ENCODE peak calls at places on chromosomes 1 and 21, in eight cellular contexts. Z is effector memory CD8-positive, alpha-beta T cell; A is activated CD4-positive, alpha-beta memory T cell treated with anti-CD3 and anti-CD28 coated beads for 36 hours; K is naive thymus-derived CD4-positive, alpha-beta T cell; S is right lobe of liver; D is NCI-H748 treated with DMSO at 0.1 percent for 48 hours; X is activated CD4-positive, alpha-beta T cell treated with anti-CD3 and anti-CD28 coated beads for 24 hours; R is Calu3. N is an unnamed sample.

GRCh38 chr1:240237305-240237721 is 145.6 kb downstream of the FMN2 start:
- DNase-seq in X (no peak), D (no peak), S (no peak), K (no peak), Z (no peak), R (no peak), A (no peak), N (no peak)

GRCh38 chr1:114236517-114236916 is 82.8 kb upstream of the SYT6 start:
- DNase-seq in A (no peak), R (no peak), D (no peak), Z (no peak), S (no peak), X (no peak), K (no peak), N (no peak)

GRCh38 chr21:35027558-35028450 is 21.3 kb downstream of the RUNX1 start:
- DNase-seq in X (no peak), S (no peak), Z (no peak), K (no peak), R (no peak), A (no peak), D (no peak), N (no peak)

GRCh38 chr1:207032528-207033017 is at the start of gene C1orf116:
- DNase-seq in A (no peak), K (no peak), R (peak; percentile 92), Z (no peak), X (no peak), S (no peak), D (peak; percentile 80), N (no peak)

GRCh38 chr21:41230530-41230929 is 62.6 kb downstream of the BACE2 start:
- DNase-seq in Z (no peak), X (no peak), S (no peak), D (no peak), R (no peak), A (no peak), K (no peak), N (no peak)

GRCh38 chr1:227944066-227944930 is 3.4 kb downstream of the WNT9A start:
- DNase-seq in X (no peak), A (no peak), Z (no peak), D (no peak), R (no peak), S (peak; percentile 37), K (no peak), N (no peak)

GRCh38 chr1:193103759-193104495 is 1.3 kb downstream of the GLRX2 start:
- DNase-seq in A (no peak), R (no peak), D (no peak), S (no peak), Z (no peak), K (no peak), X (no peak), N (no peak)

GRCh38 chr1:198153103-198153502 is 3.7 kb upstream of the NEK7 start:
- DNase-seq in R (peak; percentile 45), S (peak; percentile 83), A (no peak), Z (no peak), D (no peak), X (no peak), K (no peak), N (no peak)

GRCh38 chr1:180486092-180486491 is 16.3 kb downstream of the ACBD6 start:
- DNase-seq in K (no peak), A (no peak), D (no peak), S (no peak), R (no peak), Z (no peak), X (no peak), N (no peak)

GRCh38 chr1:206496131-206496793 is 11.1 kb upstream of the RASSF5 start:
- DNase-seq in R (no peak), Z (no peak), X (no peak), K (no peak), A (no peak), D (no peak), S (no peak), N (no peak)

GRCh38 chr1:38026592-38027200 is 14.2 kb downstream of the UTP11 start:
- DNase-seq in K (no peak), D (no peak), R (peak; percentile 63), Z (no peak), A (peak; percentile 79), X (no peak), S (no peak), N (no peak)

GRCh38 chr1:67211589-67212563 is 45.6 kb downstream of the IL23R start:
- DNase-seq in Z (peak; percentile 67), A (peak; percentile 55), R (peak; percentile 50), X (no peak), S (no peak), D (peak; percentile 9), K (peak; percentile 37), N (no peak)

GRCh38 chr1:231727171-231727570 is 100.6 kb downstream of the DISC1 start:
- DNase-seq in A (no peak), K (no peak), R (no peak), D (no peak), X (no peak), S (no peak), Z (no peak), N (no peak)

GRCh38 chr1:64092851-64093371 is 110.5 kb upstream of the UBE2U start:
- DNase-seq in K (no peak), Z (no peak), R (no peak), D (no peak), X (no peak), S (no peak), A (no peak), N (no peak)

GRCh38 chr1:214957330-214958137 is 125.0 kb upstream of the KCNK2 start:
- DNase-seq in R (no peak), K (no peak), A (no peak), X (no peak), S (no peak), D (no peak), Z (no peak), N (no peak)

GRCh38 chr1:90127288-90127953 is 132.5 kb downstream of the ZNF326 start:
- DNase-seq in X (no peak), K (no peak), Z (no peak), A (no peak), R (no peak), S (no peak), D (no peak), N (no peak)

GRCh38 chr1:201298381-201299367 is 15.4 kb downstream of the PKP1 start:
- DNase-seq in X (no peak), S (no peak), K (no peak), A (no peak), D (no peak), R (peak; percentile 35), Z (no peak), N (no peak)

GRCh38 chr1:218613105-218613504 is 268.0 kb downstream of the TGFB2 start:
- DNase-seq in K (no peak), X (no peak), R (no peak), A (no peak), S (no peak), Z (no peak), D (peak; percentile 75), N (no peak)

GRCh38 chr1:206787956-206788355 is 15.7 kb upstream of the IL10 start:
- DNase-seq in D (no peak), X (no peak), S (no peak), A (no peak), R (no peak), K (no peak), Z (no peak), N (no peak)

GRCh38 chr1:107362468-107362867 is 221.6 kb downstream of the NTNG1 start:
- DNase-seq in K (no peak), A (no peak), S (no peak), R (no peak), X (no peak), Z (no peak), D (no peak), N (no peak)

GRCh38 chr1:154940880-154941228 is 4.3 kb upstream of the PMVK start:
- DNase-seq in A (peak; percentile 61), K (no peak), D (no peak), R (no peak), Z (no peak), S (no peak), X (no peak), N (no peak)

GRCh38 chr21:32732544-32732943 is 4.7 kb upstream of the SYNJ1 start:
- DNase-seq in R (no peak), D (no peak), S (no peak), A (no peak), Z (no peak), X (no peak), K (no peak), N (no peak)

GRCh38 chr1:157419845-157420542 is 132.3 kb downstream of the FCRL5 start:
- DNase-seq in A (no peak), X (no peak), D (no peak), Z (no peak), K (no peak), S (no peak), R (no peak), N (no peak)

GRCh38 chr1:201016211-201016651 is 7.3 kb downstream of the KIF21B start:
- DNase-seq in X (no peak), R (no peak), K (no peak), D (no peak), A (no peak), Z (no peak), S (no peak), N (no peak)

GRCh38 chr21:38843806-38844479 is 38.2 kb downstream of the ETS2 start:
- DNase-seq in X (no peak), Z (no peak), S (no peak), D (no peak), R (no peak), K (no peak), A (no peak), N (no peak)

GRCh38 chr1:204466416-204467405 is 27.9 kb downstream of the PIK3C2B start:
- DNase-seq in D (no peak), X (no peak), R (no peak), Z (no peak), K (no peak), S (no peak), A (no peak), N (no peak)

GRCh38 chr1:59342801-59343575 is 46.1 kb downstream of the FGGY start:
- DNase-seq in K (no peak), S (no peak), X (no peak), Z (no peak), A (no peak), D (no peak), R (no peak), N (no peak)

GRCh38 chr1:116329524-116330341 is 43.3 kb upstream of the ATP1A1 start:
- DNase-seq in X (no peak), K (no peak), A (no peak), Z (no peak), S (no peak), D (no peak), R (no peak), N (no peak)

GRCh38 chr21:38898422-38899098 is 92.8 kb downstream of the ETS2 start:
- DNase-seq in K (no peak), A (no peak), Z (no peak), R (no peak), D (no peak), X (no peak), S (no peak), N (no peak)

GRCh38 chr1:248631354-248632041 is 3.4 kb downstream of the OR2T11 start:
- DNase-seq in Z (no peak), K (no peak), S (no peak), R (peak; percentile 17), D (no peak), A (no peak), X (no peak), N (no peak)

GRCh38 chr1:9724706-9725476 is 73.4 kb downstream of the PIK3CD start:
- DNase-seq in D (no peak), X (peak; percentile 63), A (peak; percentile 80), S (no peak), Z (peak; percentile 58), K (peak; percentile 60), R (peak; percentile 69), N (peak; percentile 57)

GRCh38 chr1:178031856-178032320 is 62.0 kb upstream of the RASAL2 start:
- DNase-seq in A (peak; percentile 33), X (peak; percentile 4), D (peak; percentile 46), K (no peak), S (peak; percentile 97), Z (no peak), R (peak; percentile 92), N (no peak)

GRCh38 chr1:18870325-18870865 is 10.9 kb upstream of the TAS1R2 start:
- DNase-seq in X (no peak), A (no peak), K (no peak), R (no peak), D (no peak), Z (no peak), S (no peak), N (no peak)

GRCh38 chr1:54792686-54793282 is 8.3 kb downstream of the TTC22 start:
- DNase-seq in S (no peak), A (no peak), K (no peak), Z (no peak), X (no peak), R (no peak), D (no peak), N (no peak)

N was measured in effector CD8-positive, alpha-beta T cell.